ENCODE peak calls at places on chromosomes 13 and 19, in five cellular contexts. G, E, R, S and V are unnamed samples.

GRCh38 chr13:42970824-42971669 is 21.0 kb downstream of the EPSTI1 start:
- DNase-seq in G (peak; percentile 43), E (peak; percentile 47), R (peak; percentile 86), S (no peak), V (peak; percentile 51)

GRCh38 chr13:50892162-50892944 is 17.2 kb upstream of the RNASEH2B start:
- DNase-seq in G (no peak), E (no peak), R (no peak), S (no peak), V (no peak)

GRCh38 chr13:98188544-98189166 is 11.6 kb upstream of the RNF113B start:
- DNase-seq in G (no peak), E (no peak), R (peak; percentile 64), S (no peak), V (no peak)

GRCh38 chr13:98746968-98747367 is 5.5 kb downstream of the SLC15A1 start:
- DNase-seq in G (no peak), E (no peak), R (no peak), S (no peak), V (peak; percentile 37)

GRCh38 chr19:29489182-29489951 is 36.4 kb upstream of the VSTM2B start:
- DNase-seq in G (no peak), E (no peak), R (no peak), S (no peak), V (no peak)

GRCh38 chr19:33639034-33639681 is 17.4 kb downstream of the CHST8 start:
- DNase-seq in G (no peak), E (no peak), R (no peak), S (no peak), V (no peak)

GRCh38 chr13:24251525-24251924 is 57.9 kb upstream of the C1QTNF9 start:
- DNase-seq in G (no peak), E (no peak), R (no peak), S (no peak), V (no peak)

GRCh38 chr19:8367327-8368001 is 3.5 kb downstream of the ANGPTL4 start:
- DNase-seq in G (peak; percentile 98), E (peak; percentile 33), R (peak; percentile 85), S (peak; percentile 43), V (peak; percentile 99)

GRCh38 chr13:93824286-93824685 is 597.7 kb downstream of the GPC6 start:
- DNase-seq in G (no peak), E (no peak), R (peak; percentile 92), S (no peak), V (no peak)

GRCh38 chr19:3852614-3853254 is 16.1 kb downstream of the ZFR2 start:
- DNase-seq in G (peak; percentile 60), E (no peak), R (peak; percentile 74), S (no peak), V (peak; percentile 31)

GRCh38 chr13:95300625-95301134 is 571 bp downstream of the ABCC4 start:
- DNase-seq in G (peak; percentile 67), E (peak; percentile 35), R (peak; percentile 35), S (no peak), V (peak; percentile 79)

GRCh38 chr19:391726-392374 is 17.1 kb downstream of the C2CD4C start:
- DNase-seq in G (no peak), E (no peak), R (no peak), S (no peak), V (no peak)

GRCh38 chr13:83881031-83881727 is 1.1 kb downstream of the SLITRK1 start:
- DNase-seq in G (no peak), E (no peak), R (no peak), S (no peak), V (no peak)

GRCh38 chr19:55433292-55433691 is 9.8 kb downstream of the SHISA7 start:
- DNase-seq in G (no peak), E (no peak), R (no peak), S (no peak), V (no peak)

GRCh38 chr13:20206836-20207235 is 14.1 kb upstream of the GJB2 start:
- DNase-seq in G (no peak), E (no peak), R (no peak), S (no peak), V (no peak)

GRCh38 chr13:46119883-46120614 is 15.2 kb upstream of the CPB2 start:
- DNase-seq in G (peak; percentile 19), E (no peak), R (peak; percentile 85), S (no peak), V (peak; percentile 71)

GRCh38 chr13:63198076-63198475 is 1782.4 kb upstream of the PCDH20 start:
- DNase-seq in G (peak; percentile 45), E (no peak), R (no peak), S (no peak), V (no peak)

GRCh38 chr19:43901395-43902390 is 33.4 kb downstream of the ZNF45 start:
- DNase-seq in G (peak; percentile 88), E (peak; percentile 75), R (peak; percentile 94), S (peak; percentile 33), V (peak; percentile 89)

GRCh38 chr13:51047434-51048165 is 63.5 kb downstream of the C13orf42 start:
- DNase-seq in G (no peak), E (no peak), R (no peak), S (no peak), V (no peak)

GRCh38 chr19:35781650-35782049 is 6.3 kb downstream of the ARHGAP33 start:
- DNase-seq in G (no peak), E (no peak), R (no peak), S (no peak), V (no peak)

GRCh38 chr19:41641879-41642485 is 15.1 kb upstream of the CEACAM4 start:
- DNase-seq in G (peak; percentile 37), E (peak; percentile 9), R (peak; percentile 46), S (no peak), V (peak; percentile 29)

GRCh38 chr13:112885782-112886268 is 83.2 kb upstream of the MCF2L start:
- DNase-seq in G (peak; percentile 87), E (peak; percentile 74), R (peak; percentile 93), S (peak; percentile 71), V (peak; percentile 88)

GRCh38 chr19:12448808-12449207 is 8.0 kb upstream of the ZNF443 start:
- DNase-seq in G (no peak), E (no peak), R (no peak), S (no peak), V (no peak)

GRCh38 chr19:48967346-48968178 is 2.5 kb downstream of the FTL start:
- DNase-seq in G (peak; percentile 67), E (no peak), R (peak; percentile 70), S (no peak), V (peak; percentile 90)

GRCh38 chr13:33676045-33676699 is 141.8 kb upstream of the RFC3 start:
- DNase-seq in G (no peak), E (no peak), R (no peak), S (no peak), V (no peak)

GRCh38 chr13:40779796-40780285 is 8.9 kb upstream of the MRPS31 start:
- DNase-seq in G (no peak), E (no peak), R (no peak), S (no peak), V (no peak)

GRCh38 chr13:59774511-59774911 is 389.2 kb downstream of the DIAPH3 start:
- DNase-seq in G (peak; percentile 77), E (peak; percentile 17), R (peak; percentile 51), S (no peak), V (peak; percentile 70)

GRCh38 chr19:21568816-21569496 is 63.6 kb downstream of the ZNF429 start:
- DNase-seq in G (peak; percentile 94), E (no peak), R (no peak), S (no peak), V (no peak)

GRCh38 chr19:7505682-7506384 is 10.1 kb upstream of the ZNF358 start:
- DNase-seq in G (no peak), E (no peak), R (peak; percentile 37), S (no peak), V (peak; percentile 25)

GRCh38 chr19:10991076-10991475 is 30.2 kb downstream of the SMARCA4 start:
- DNase-seq in G (no peak), E (no peak), R (no peak), S (no peak), V (no peak)

GRCh38 chr13:91278888-91279287 is 68.6 kb upstream of the MIR17HG start:
- DNase-seq in G (no peak), E (no peak), R (no peak), S (no peak), V (no peak)
- H4K8ac ChIP-seq in G (no peak overlapping the region), E (no peak overlapping the region), R (no peak overlapping the region), S (no peak overlapping the region), V (no peak overlapping the region)

GRCh38 chr13:114026128-114026880 is 52.4 kb upstream of the C13orf46 start:
- DNase-seq in G (no peak), E (no peak), R (no peak), S (no peak), V (no peak)
- H3K4me3 ChIP-seq in G (no peak overlapping the region), E (no peak overlapping the region), R (no peak overlapping the region), S (no peak overlapping the region), V (no peak overlapping the region)

GRCh38 chr13:76868451-76868850 is 17.8 kb downstream of the KCTD12 start:
- DNase-seq in G (no peak), E (no peak), R (no peak), S (no peak), V (no peak)
- H4K8ac ChIP-seq in G (no peak overlapping the region), E (no peak overlapping the region), R (no peak overlapping the region), S (no peak overlapping the region), V (no peak overlapping the region)

GRCh38 chr19:53381376-53381775 is 13.6 kb upstream of the ZNF765 start:
- DNase-seq in G (no peak), E (no peak), R (no peak), S (no peak), V (no peak)
- H3K4me3 ChIP-seq in G (no peak overlapping the region), E (no peak overlapping the region), R (no peak overlapping the region), S (no peak overlapping the region), V (no peak overlapping the region)

GRCh38 chr13:102800145-102801041 is 1.5 kb downstream of the BIVM start:
- DNase-seq in G (peak; percentile 68), E (peak; percentile 71), R (peak; percentile 87), S (no peak), V (peak; percentile 84)
- H4K8ac ChIP-seq in G (peak overlapping the region; percentile 92), E (no peak overlapping the region), R (no peak overlapping the region), S (no peak overlapping the region), V (peak overlapping the region; percentile 93)